ENCODE peak calls at places on chromosomes 6 and 20, in seven cellular contexts. One of them, this sample, is unnamed.

GRCh38 chr6:131063028-131063763 is at the start of gene EPB41L2:
- DNase-seq in activated T-cell treated with anti-CD3 and anti-CD28 coated beads, Interleukin-2, amount 50 U/mL, for 1 hour: peak
- DNase-seq in stimulated activated CD8-positive, alpha-beta memory T cell treated with anti-CD3 and anti-CD28 coated beads, Interleukin-12 subunit alpha, Interleukin-12 subunit beta, amount 100 ng/mL, for 4 hours: peak
- DNase-seq in AG08395: peak
- DNase-seq in cerebellar cortex: peak
- DNase-seq in activated CD4-positive, alpha-beta T cell treated with anti-CD3 and anti-CD28 coated beads for 4 hours: peak
- DNase-seq in COLO829: peak
- DNase-seq in this sample: peak

GRCh38 chr20:24619212-24619611 is 149.8 kb downstream of the SYNDIG1 start:
- DNase-seq in AG08395: no peak
- DNase-seq in activated CD4-positive, alpha-beta T cell treated with anti-CD3 and anti-CD28 coated beads for 4 hours: no peak
- DNase-seq in stimulated activated CD8-positive, alpha-beta memory T cell treated with anti-CD3 and anti-CD28 coated beads, Interleukin-12 subunit alpha, Interleukin-12 subunit beta, amount 100 ng/mL, for 4 hours: no peak
- DNase-seq in activated T-cell treated with anti-CD3 and anti-CD28 coated beads, Interleukin-2, amount 50 U/mL, for 1 hour: no peak
- DNase-seq in COLO829: no peak
- DNase-seq in cerebellar cortex: no peak
- DNase-seq in this sample: no peak

GRCh38 chr20:59515013-59515905 is 89.1 kb upstream of the PHACTR3 start:
- DNase-seq in AG08395: peak
- DNase-seq in COLO829: peak
- DNase-seq in activated CD4-positive, alpha-beta T cell treated with anti-CD3 and anti-CD28 coated beads for 4 hours: no peak
- DNase-seq in cerebellar cortex: peak
- DNase-seq in activated T-cell treated with anti-CD3 and anti-CD28 coated beads, Interleukin-2, amount 50 U/mL, for 1 hour: no peak
- DNase-seq in stimulated activated CD8-positive, alpha-beta memory T cell treated with anti-CD3 and anti-CD28 coated beads, Interleukin-12 subunit alpha, Interleukin-12 subunit beta, amount 100 ng/mL, for 4 hours: no peak
- DNase-seq in this sample: peak

GRCh38 chr6:155388546-155388945 is 67.1 kb downstream of the NOX3 start:
- DNase-seq in activated CD4-positive, alpha-beta T cell treated with anti-CD3 and anti-CD28 coated beads for 4 hours: no peak
- DNase-seq in activated T-cell treated with anti-CD3 and anti-CD28 coated beads, Interleukin-2, amount 50 U/mL, for 1 hour: no peak
- DNase-seq in cerebellar cortex: no peak
- DNase-seq in COLO829: no peak
- DNase-seq in AG08395: no peak
- DNase-seq in stimulated activated CD8-positive, alpha-beta memory T cell treated with anti-CD3 and anti-CD28 coated beads, Interleukin-12 subunit alpha, Interleukin-12 subunit beta, amount 100 ng/mL, for 4 hours: no peak
- DNase-seq in this sample: no peak

GRCh38 chr6:29531668-29532067 is 27.9 kb downstream of the UBD start:
- DNase-seq in stimulated activated CD8-positive, alpha-beta memory T cell treated with anti-CD3 and anti-CD28 coated beads, Interleukin-12 subunit alpha, Interleukin-12 subunit beta, amount 100 ng/mL, for 4 hours: no peak
- DNase-seq in AG08395: no peak
- DNase-seq in activated T-cell treated with anti-CD3 and anti-CD28 coated beads, Interleukin-2, amount 50 U/mL, for 1 hour: no peak
- DNase-seq in activated CD4-positive, alpha-beta T cell treated with anti-CD3 and anti-CD28 coated beads for 4 hours: no peak
- DNase-seq in cerebellar cortex: no peak
- DNase-seq in COLO829: no peak
- DNase-seq in this sample: no peak

GRCh38 chr20:50555687-50556086 is 45.5 kb downstream of the PTPN1 start:
- DNase-seq in cerebellar cortex: no peak
- DNase-seq in activated T-cell treated with anti-CD3 and anti-CD28 coated beads, Interleukin-2, amount 50 U/mL, for 1 hour: no peak
- DNase-seq in COLO829: no peak
- DNase-seq in stimulated activated CD8-positive, alpha-beta memory T cell treated with anti-CD3 and anti-CD28 coated beads, Interleukin-12 subunit alpha, Interleukin-12 subunit beta, amount 100 ng/mL, for 4 hours: no peak
- DNase-seq in activated CD4-positive, alpha-beta T cell treated with anti-CD3 and anti-CD28 coated beads for 4 hours: no peak
- DNase-seq in AG08395: no peak
- DNase-seq in this sample: no peak

GRCh38 chr20:37390891-37391525 is 45.1 kb downstream of the SRC start:
- DNase-seq in cerebellar cortex: no peak
- DNase-seq in AG08395: no peak
- DNase-seq in activated T-cell treated with anti-CD3 and anti-CD28 coated beads, Interleukin-2, amount 50 U/mL, for 1 hour: no peak
- DNase-seq in COLO829: no peak
- DNase-seq in stimulated activated CD8-positive, alpha-beta memory T cell treated with anti-CD3 and anti-CD28 coated beads, Interleukin-12 subunit alpha, Interleukin-12 subunit beta, amount 100 ng/mL, for 4 hours: no peak
- DNase-seq in activated CD4-positive, alpha-beta T cell treated with anti-CD3 and anti-CD28 coated beads for 4 hours: no peak
- DNase-seq in this sample: no peak

GRCh38 chr6:48141975-48142374 is 31.0 kb upstream of the PTCHD4 start:
- DNase-seq in COLO829: no peak
- DNase-seq in activated T-cell treated with anti-CD3 and anti-CD28 coated beads, Interleukin-2, amount 50 U/mL, for 1 hour: no peak
- DNase-seq in stimulated activated CD8-positive, alpha-beta memory T cell treated with anti-CD3 and anti-CD28 coated beads, Interleukin-12 subunit alpha, Interleukin-12 subunit beta, amount 100 ng/mL, for 4 hours: no peak
- DNase-seq in AG08395: no peak
- DNase-seq in cerebellar cortex: no peak
- DNase-seq in activated CD4-positive, alpha-beta T cell treated with anti-CD3 and anti-CD28 coated beads for 4 hours: no peak
- DNase-seq in this sample: no peak

GRCh38 chr6:34315780-34316179 is 67.0 kb upstream of the SMIM29 start:
- DNase-seq in COLO829: no peak
- DNase-seq in activated CD4-positive, alpha-beta T cell treated with anti-CD3 and anti-CD28 coated beads for 4 hours: no peak
- DNase-seq in activated T-cell treated with anti-CD3 and anti-CD28 coated beads, Interleukin-2, amount 50 U/mL, for 1 hour: no peak
- DNase-seq in stimulated activated CD8-positive, alpha-beta memory T cell treated with anti-CD3 and anti-CD28 coated beads, Interleukin-12 subunit alpha, Interleukin-12 subunit beta, amount 100 ng/mL, for 4 hours: no peak
- DNase-seq in AG08395: no peak
- DNase-seq in cerebellar cortex: no peak
- DNase-seq in this sample: no peak

GRCh38 chr6:169110934-169111602 is 142.6 kb downstream of the THBS2 start:
- DNase-seq in activated T-cell treated with anti-CD3 and anti-CD28 coated beads, Interleukin-2, amount 50 U/mL, for 1 hour: no peak
- DNase-seq in cerebellar cortex: no peak
- DNase-seq in activated CD4-positive, alpha-beta T cell treated with anti-CD3 and anti-CD28 coated beads for 4 hours: no peak
- DNase-seq in COLO829: no peak
- DNase-seq in AG08395: no peak
- DNase-seq in stimulated activated CD8-positive, alpha-beta memory T cell treated with anti-CD3 and anti-CD28 coated beads, Interleukin-12 subunit alpha, Interleukin-12 subunit beta, amount 100 ng/mL, for 4 hours: no peak
- DNase-seq in this sample: no peak

GRCh38 chr6:167141667-167142432 is 15.9 kb downstream of the GPR31 start:
- DNase-seq in AG08395: no peak
- DNase-seq in activated T-cell treated with anti-CD3 and anti-CD28 coated beads, Interleukin-2, amount 50 U/mL, for 1 hour: peak
- DNase-seq in cerebellar cortex: peak
- DNase-seq in activated CD4-positive, alpha-beta T cell treated with anti-CD3 and anti-CD28 coated beads for 4 hours: peak
- DNase-seq in stimulated activated CD8-positive, alpha-beta memory T cell treated with anti-CD3 and anti-CD28 coated beads, Interleukin-12 subunit alpha, Interleukin-12 subunit beta, amount 100 ng/mL, for 4 hours: no peak
- DNase-seq in COLO829: peak
- DNase-seq in this sample: peak

GRCh38 chr20:53609501-53610445 is 16.1 kb upstream of the ZNF217 start:
- DNase-seq in activated T-cell treated with anti-CD3 and anti-CD28 coated beads, Interleukin-2, amount 50 U/mL, for 1 hour: peak
- DNase-seq in AG08395: peak
- DNase-seq in activated CD4-positive, alpha-beta T cell treated with anti-CD3 and anti-CD28 coated beads for 4 hours: peak
- DNase-seq in COLO829: no peak
- DNase-seq in cerebellar cortex: peak
- DNase-seq in stimulated activated CD8-positive, alpha-beta memory T cell treated with anti-CD3 and anti-CD28 coated beads, Interleukin-12 subunit alpha, Interleukin-12 subunit beta, amount 100 ng/mL, for 4 hours: peak
- DNase-seq in this sample: peak

This sample was measured in GM23338.